ENCODE peak calls at places on chromosomes 11 and 22, in six cellular contexts. One of them, this sample, is unnamed.

GRCh38 chr11:27315816-27316215 is 47.2 kb downstream of the CCDC34 start:
- DNase-seq in T-helper 1 cell: no peak
- DNase-seq in naive thymus-derived CD4-positive, alpha-beta T cell: no peak
- DNase-seq in stimulated activated CD8-positive, alpha-beta memory T cell treated with anti-CD3 and anti-CD28 coated beads, Interleukin-7, amount 100 ng/mL, for 24 hours: no peak
- DNase-seq in activated CD8-positive, alpha-beta memory T cell treated with anti-CD3 and anti-CD28 coated beads, Interleukin-2, amount 10 ng/mL, durations not matched to agents 7 days and 5 days: no peak
- DNase-seq in AG08395: no peak
- DNase-seq in this sample: no peak

GRCh38 chr11:64638829-64639228 is 47.8 kb downstream of the SLC22A12 start:
- DNase-seq in T-helper 1 cell: no peak
- DNase-seq in AG08395: no peak
- DNase-seq in activated CD8-positive, alpha-beta memory T cell treated with anti-CD3 and anti-CD28 coated beads, Interleukin-2, amount 10 ng/mL, durations not matched to agents 7 days and 5 days: no peak
- DNase-seq in naive thymus-derived CD4-positive, alpha-beta T cell: no peak
- DNase-seq in stimulated activated CD8-positive, alpha-beta memory T cell treated with anti-CD3 and anti-CD28 coated beads, Interleukin-7, amount 100 ng/mL, for 24 hours: no peak
- DNase-seq in this sample: no peak

GRCh38 chr11:64436025-64436424 is 77.1 kb downstream of the RPS6KA4 start:
- DNase-seq in AG08395: no peak
- DNase-seq in stimulated activated CD8-positive, alpha-beta memory T cell treated with anti-CD3 and anti-CD28 coated beads, Interleukin-7, amount 100 ng/mL, for 24 hours: no peak
- DNase-seq in T-helper 1 cell: no peak
- DNase-seq in naive thymus-derived CD4-positive, alpha-beta T cell: no peak
- DNase-seq in activated CD8-positive, alpha-beta memory T cell treated with anti-CD3 and anti-CD28 coated beads, Interleukin-2, amount 10 ng/mL, durations not matched to agents 7 days and 5 days: no peak
- DNase-seq in this sample: no peak

GRCh38 chr11:2933376-2934056 is 4.3 kb upstream of the PHLDA2 start:
- DNase-seq in activated CD8-positive, alpha-beta memory T cell treated with anti-CD3 and anti-CD28 coated beads, Interleukin-2, amount 10 ng/mL, durations not matched to agents 7 days and 5 days: peak; percentile 83
- DNase-seq in AG08395: peak; percentile 91
- DNase-seq in naive thymus-derived CD4-positive, alpha-beta T cell: no peak
- DNase-seq in stimulated activated CD8-positive, alpha-beta memory T cell treated with anti-CD3 and anti-CD28 coated beads, Interleukin-7, amount 100 ng/mL, for 24 hours: no peak
- DNase-seq in T-helper 1 cell: peak; percentile 33
- DNase-seq in this sample: peak; percentile 75

GRCh38 chr22:50074056-50074455 is 11.2 kb downstream of the MLC1 start:
- DNase-seq in activated CD8-positive, alpha-beta memory T cell treated with anti-CD3 and anti-CD28 coated beads, Interleukin-2, amount 10 ng/mL, durations not matched to agents 7 days and 5 days: no peak
- DNase-seq in naive thymus-derived CD4-positive, alpha-beta T cell: no peak
- DNase-seq in stimulated activated CD8-positive, alpha-beta memory T cell treated with anti-CD3 and anti-CD28 coated beads, Interleukin-7, amount 100 ng/mL, for 24 hours: no peak
- DNase-seq in AG08395: no peak
- DNase-seq in T-helper 1 cell: no peak
- DNase-seq in this sample: no peak

GRCh38 chr11:8040921-8041285 is 40.1 kb upstream of the TUB start:
- DNase-seq in naive thymus-derived CD4-positive, alpha-beta T cell: no peak
- DNase-seq in activated CD8-positive, alpha-beta memory T cell treated with anti-CD3 and anti-CD28 coated beads, Interleukin-2, amount 10 ng/mL, durations not matched to agents 7 days and 5 days: peak; percentile 22
- DNase-seq in stimulated activated CD8-positive, alpha-beta memory T cell treated with anti-CD3 and anti-CD28 coated beads, Interleukin-7, amount 100 ng/mL, for 24 hours: no peak
- DNase-seq in AG08395: no peak
- DNase-seq in T-helper 1 cell: no peak
- DNase-seq in this sample: no peak

GRCh38 chr22:46934746-46935491 is 172.5 kb downstream of the TBC1D22A start:
- DNase-seq in AG08395: peak; percentile 88
- DNase-seq in activated CD8-positive, alpha-beta memory T cell treated with anti-CD3 and anti-CD28 coated beads, Interleukin-2, amount 10 ng/mL, durations not matched to agents 7 days and 5 days: peak; percentile 75
- DNase-seq in naive thymus-derived CD4-positive, alpha-beta T cell: no peak
- DNase-seq in T-helper 1 cell: no peak
- DNase-seq in stimulated activated CD8-positive, alpha-beta memory T cell treated with anti-CD3 and anti-CD28 coated beads, Interleukin-7, amount 100 ng/mL, for 24 hours: no peak
- DNase-seq in this sample: peak; percentile 94

GRCh38 chr22:29259253-29259899 is 8.4 kb downstream of the RHBDD3 start:
- DNase-seq in T-helper 1 cell: no peak
- DNase-seq in activated CD8-positive, alpha-beta memory T cell treated with anti-CD3 and anti-CD28 coated beads, Interleukin-2, amount 10 ng/mL, durations not matched to agents 7 days and 5 days: no peak
- DNase-seq in stimulated activated CD8-positive, alpha-beta memory T cell treated with anti-CD3 and anti-CD28 coated beads, Interleukin-7, amount 100 ng/mL, for 24 hours: no peak
- DNase-seq in naive thymus-derived CD4-positive, alpha-beta T cell: no peak
- DNase-seq in AG08395: no peak
- DNase-seq in this sample: no peak

GRCh38 chr11:35373284-35373933 is 45.9 kb downstream of the SLC1A2 start:
- DNase-seq in stimulated activated CD8-positive, alpha-beta memory T cell treated with anti-CD3 and anti-CD28 coated beads, Interleukin-7, amount 100 ng/mL, for 24 hours: no peak
- DNase-seq in naive thymus-derived CD4-positive, alpha-beta T cell: no peak
- DNase-seq in T-helper 1 cell: no peak
- DNase-seq in activated CD8-positive, alpha-beta memory T cell treated with anti-CD3 and anti-CD28 coated beads, Interleukin-2, amount 10 ng/mL, durations not matched to agents 7 days and 5 days: no peak
- DNase-seq in AG08395: no peak
- DNase-seq in this sample: no peak

GRCh38 chr22:44143117-44143495 is 37.6 kb upstream of the PARVG start:
- DNase-seq in AG08395: no peak
- DNase-seq in naive thymus-derived CD4-positive, alpha-beta T cell: no peak
- DNase-seq in activated CD8-positive, alpha-beta memory T cell treated with anti-CD3 and anti-CD28 coated beads, Interleukin-2, amount 10 ng/mL, durations not matched to agents 7 days and 5 days: no peak
- DNase-seq in stimulated activated CD8-positive, alpha-beta memory T cell treated with anti-CD3 and anti-CD28 coated beads, Interleukin-7, amount 100 ng/mL, for 24 hours: no peak
- DNase-seq in T-helper 1 cell: no peak
- DNase-seq in this sample: no peak

GRCh38 chr11:72721689-72722049 is 30.5 kb downstream of the ARAP1 start:
- DNase-seq in AG08395: no peak
- DNase-seq in naive thymus-derived CD4-positive, alpha-beta T cell: no peak
- DNase-seq in stimulated activated CD8-positive, alpha-beta memory T cell treated with anti-CD3 and anti-CD28 coated beads, Interleukin-7, amount 100 ng/mL, for 24 hours: peak; percentile 12
- DNase-seq in T-helper 1 cell: peak; percentile 27
- DNase-seq in activated CD8-positive, alpha-beta memory T cell treated with anti-CD3 and anti-CD28 coated beads, Interleukin-2, amount 10 ng/mL, durations not matched to agents 7 days and 5 days: peak; percentile 68
- DNase-seq in this sample: no peak

GRCh38 chr11:19419813-19420212 is 179.1 kb upstream of the E2F8 start:
- DNase-seq in activated CD8-positive, alpha-beta memory T cell treated with anti-CD3 and anti-CD28 coated beads, Interleukin-2, amount 10 ng/mL, durations not matched to agents 7 days and 5 days: no peak
- DNase-seq in AG08395: no peak
- DNase-seq in stimulated activated CD8-positive, alpha-beta memory T cell treated with anti-CD3 and anti-CD28 coated beads, Interleukin-7, amount 100 ng/mL, for 24 hours: no peak
- DNase-seq in naive thymus-derived CD4-positive, alpha-beta T cell: no peak
- DNase-seq in T-helper 1 cell: no peak
- DNase-seq in this sample: no peak

GRCh38 chr11:117833401-117833891 is 8.9 kb upstream of the FXYD2 start:
- DNase-seq in stimulated activated CD8-positive, alpha-beta memory T cell treated with anti-CD3 and anti-CD28 coated beads, Interleukin-7, amount 100 ng/mL, for 24 hours: no peak
- DNase-seq in naive thymus-derived CD4-positive, alpha-beta T cell: no peak
- DNase-seq in activated CD8-positive, alpha-beta memory T cell treated with anti-CD3 and anti-CD28 coated beads, Interleukin-2, amount 10 ng/mL, durations not matched to agents 7 days and 5 days: no peak
- DNase-seq in AG08395: no peak
- DNase-seq in T-helper 1 cell: no peak
- DNase-seq in this sample: no peak

GRCh38 chr11:14972581-14973490 is 685 bp upstream of the CALCA start:
- DNase-seq in T-helper 1 cell: no peak
- DNase-seq in naive thymus-derived CD4-positive, alpha-beta T cell: no peak
- DNase-seq in AG08395: no peak
- DNase-seq in stimulated activated CD8-positive, alpha-beta memory T cell treated with anti-CD3 and anti-CD28 coated beads, Interleukin-7, amount 100 ng/mL, for 24 hours: no peak
- DNase-seq in activated CD8-positive, alpha-beta memory T cell treated with anti-CD3 and anti-CD28 coated beads, Interleukin-2, amount 10 ng/mL, durations not matched to agents 7 days and 5 days: no peak
- DNase-seq in this sample: no peak

GRCh38 chr22:37014835-37015586 is 4.2 kb downstream of the TST start:
- DNase-seq in AG08395: no peak
- DNase-seq in T-helper 1 cell: no peak
- DNase-seq in stimulated activated CD8-positive, alpha-beta memory T cell treated with anti-CD3 and anti-CD28 coated beads, Interleukin-7, amount 100 ng/mL, for 24 hours: no peak
- DNase-seq in naive thymus-derived CD4-positive, alpha-beta T cell: no peak
- DNase-seq in activated CD8-positive, alpha-beta memory T cell treated with anti-CD3 and anti-CD28 coated beads, Interleukin-2, amount 10 ng/mL, durations not matched to agents 7 days and 5 days: no peak
- DNase-seq in this sample: no peak

GRCh38 chr22:41223535-41223934 is 17.2 kb downstream of the CHADL start:
- DNase-seq in stimulated activated CD8-positive, alpha-beta memory T cell treated with anti-CD3 and anti-CD28 coated beads, Interleukin-7, amount 100 ng/mL, for 24 hours: no peak
- DNase-seq in AG08395: no peak
- DNase-seq in activated CD8-positive, alpha-beta memory T cell treated with anti-CD3 and anti-CD28 coated beads, Interleukin-2, amount 10 ng/mL, durations not matched to agents 7 days and 5 days: no peak
- DNase-seq in T-helper 1 cell: no peak
- DNase-seq in naive thymus-derived CD4-positive, alpha-beta T cell: no peak
- DNase-seq in this sample: no peak

GRCh38 chr11:118889796-118890195 is 6.1 kb downstream of the CXCR5 start:
- DNase-seq in AG08395: peak; percentile 89
- DNase-seq in activated CD8-positive, alpha-beta memory T cell treated with anti-CD3 and anti-CD28 coated beads, Interleukin-2, amount 10 ng/mL, durations not matched to agents 7 days and 5 days: no peak
- DNase-seq in stimulated activated CD8-positive, alpha-beta memory T cell treated with anti-CD3 and anti-CD28 coated beads, Interleukin-7, amount 100 ng/mL, for 24 hours: no peak
- DNase-seq in naive thymus-derived CD4-positive, alpha-beta T cell: no peak
- DNase-seq in T-helper 1 cell: no peak
- DNase-seq in this sample: no peak

GRCh38 chr22:38844661-38845367 is 986 bp upstream of the NPTXR start:
- DNase-seq in AG08395: peak; percentile 20
- DNase-seq in stimulated activated CD8-positive, alpha-beta memory T cell treated with anti-CD3 and anti-CD28 coated beads, Interleukin-7, amount 100 ng/mL, for 24 hours: no peak
- DNase-seq in naive thymus-derived CD4-positive, alpha-beta T cell: no peak
- DNase-seq in T-helper 1 cell: no peak
- DNase-seq in activated CD8-positive, alpha-beta memory T cell treated with anti-CD3 and anti-CD28 coated beads, Interleukin-2, amount 10 ng/mL, durations not matched to agents 7 days and 5 days: no peak
- DNase-seq in this sample: no peak

GRCh38 chr11:92475824-92476223 is 251.2 kb downstream of the FAT3 start:
- DNase-seq in activated CD8-positive, alpha-beta memory T cell treated with anti-CD3 and anti-CD28 coated beads, Interleukin-2, amount 10 ng/mL, durations not matched to agents 7 days and 5 days: no peak
- DNase-seq in stimulated activated CD8-positive, alpha-beta memory T cell treated with anti-CD3 and anti-CD28 coated beads, Interleukin-7, amount 100 ng/mL, for 24 hours: no peak
- DNase-seq in T-helper 1 cell: no peak
- DNase-seq in naive thymus-derived CD4-positive, alpha-beta T cell: no peak
- DNase-seq in AG08395: no peak
- DNase-seq in this sample: no peak

GRCh38 chr22:23128269-23129108 is 13.3 kb downstream of the RSPH14 start:
- DNase-seq in naive thymus-derived CD4-positive, alpha-beta T cell: peak; percentile 65
- DNase-seq in stimulated activated CD8-positive, alpha-beta memory T cell treated with anti-CD3 and anti-CD28 coated beads, Interleukin-7, amount 100 ng/mL, for 24 hours: peak; percentile 60
- DNase-seq in activated CD8-positive, alpha-beta memory T cell treated with anti-CD3 and anti-CD28 coated beads, Interleukin-2, amount 10 ng/mL, durations not matched to agents 7 days and 5 days: peak; percentile 76
- DNase-seq in T-helper 1 cell: peak; percentile 54
- DNase-seq in AG08395: peak; percentile 90
- DNase-seq in this sample: no peak

GRCh38 chr22:33380789-33381530 is 322.8 kb upstream of the SYN3 start:
- DNase-seq in stimulated activated CD8-positive, alpha-beta memory T cell treated with anti-CD3 and anti-CD28 coated beads, Interleukin-7, amount 100 ng/mL, for 24 hours: no peak
- DNase-seq in activated CD8-positive, alpha-beta memory T cell treated with anti-CD3 and anti-CD28 coated beads, Interleukin-2, amount 10 ng/mL, durations not matched to agents 7 days and 5 days: no peak
- DNase-seq in T-helper 1 cell: no peak
- DNase-seq in naive thymus-derived CD4-positive, alpha-beta T cell: no peak
- DNase-seq in AG08395: peak; percentile 92
- DNase-seq in this sample: peak; percentile 0

GRCh38 chr11:44619931-44620725 is 54.7 kb downstream of the CD82 start:
- DNase-seq in AG08395: no peak
- DNase-seq in naive thymus-derived CD4-positive, alpha-beta T cell: no peak
- DNase-seq in stimulated activated CD8-positive, alpha-beta memory T cell treated with anti-CD3 and anti-CD28 coated beads, Interleukin-7, amount 100 ng/mL, for 24 hours: no peak
- DNase-seq in T-helper 1 cell: no peak
- DNase-seq in activated CD8-positive, alpha-beta memory T cell treated with anti-CD3 and anti-CD28 coated beads, Interleukin-2, amount 10 ng/mL, durations not matched to agents 7 days and 5 days: peak; percentile 29
- DNase-seq in this sample: no peak

GRCh38 chr22:22744412-22745224 is 100.2 kb downstream of the GGTLC2 start:
- DNase-seq in T-helper 1 cell: no peak
- DNase-seq in AG08395: no peak
- DNase-seq in stimulated activated CD8-positive, alpha-beta memory T cell treated with anti-CD3 and anti-CD28 coated beads, Interleukin-7, amount 100 ng/mL, for 24 hours: no peak
- DNase-seq in naive thymus-derived CD4-positive, alpha-beta T cell: no peak
- DNase-seq in activated CD8-positive, alpha-beta memory T cell treated with anti-CD3 and anti-CD28 coated beads, Interleukin-2, amount 10 ng/mL, durations not matched to agents 7 days and 5 days: no peak
- DNase-seq in this sample: no peak

GRCh38 chr11:72240461-72241289 is 3.3 kb downstream of the PHOX2A start:
- DNase-seq in naive thymus-derived CD4-positive, alpha-beta T cell: no peak
- DNase-seq in activated CD8-positive, alpha-beta memory T cell treated with anti-CD3 and anti-CD28 coated beads, Interleukin-2, amount 10 ng/mL, durations not matched to agents 7 days and 5 days: no peak
- DNase-seq in AG08395: peak; percentile 21
- DNase-seq in stimulated activated CD8-positive, alpha-beta memory T cell treated with anti-CD3 and anti-CD28 coated beads, Interleukin-7, amount 100 ng/mL, for 24 hours: no peak
- DNase-seq in T-helper 1 cell: no peak
- DNase-seq in this sample: no peak

GRCh38 chr11:112410325-112410724 is 149.7 kb upstream of the PLET1 start:
- DNase-seq in activated CD8-positive, alpha-beta memory T cell treated with anti-CD3 and anti-CD28 coated beads, Interleukin-2, amount 10 ng/mL, durations not matched to agents 7 days and 5 days: no peak
- DNase-seq in AG08395: no peak
- DNase-seq in naive thymus-derived CD4-positive, alpha-beta T cell: no peak
- DNase-seq in T-helper 1 cell: no peak
- DNase-seq in stimulated activated CD8-positive, alpha-beta memory T cell treated with anti-CD3 and anti-CD28 coated beads, Interleukin-7, amount 100 ng/mL, for 24 hours: no peak
- DNase-seq in this sample: no peak

GRCh38 chr11:40188848-40189247 is 1270.6 kb downstream of the LRRC4C start:
- DNase-seq in stimulated activated CD8-positive, alpha-beta memory T cell treated with anti-CD3 and anti-CD28 coated beads, Interleukin-7, amount 100 ng/mL, for 24 hours: no peak
- DNase-seq in AG08395: no peak
- DNase-seq in naive thymus-derived CD4-positive, alpha-beta T cell: no peak
- DNase-seq in T-helper 1 cell: no peak
- DNase-seq in activated CD8-positive, alpha-beta memory T cell treated with anti-CD3 and anti-CD28 coated beads, Interleukin-2, amount 10 ng/mL, durations not matched to agents 7 days and 5 days: no peak
- DNase-seq in this sample: no peak

GRCh38 chr11:64048042-64048854 is 12.5 kb downstream of the FLRT1 start:
- DNase-seq in naive thymus-derived CD4-positive, alpha-beta T cell: no peak
- DNase-seq in activated CD8-positive, alpha-beta memory T cell treated with anti-CD3 and anti-CD28 coated beads, Interleukin-2, amount 10 ng/mL, durations not matched to agents 7 days and 5 days: no peak
- DNase-seq in T-helper 1 cell: no peak
- DNase-seq in stimulated activated CD8-positive, alpha-beta memory T cell treated with anti-CD3 and anti-CD28 coated beads, Interleukin-7, amount 100 ng/mL, for 24 hours: no peak
- DNase-seq in AG08395: no peak
- DNase-seq in this sample: no peak

GRCh38 chr11:97361812-97362378 is 972.1 kb downstream of the JRKL start:
- DNase-seq in AG08395: no peak
- DNase-seq in T-helper 1 cell: no peak
- DNase-seq in naive thymus-derived CD4-positive, alpha-beta T cell: no peak
- DNase-seq in stimulated activated CD8-positive, alpha-beta memory T cell treated with anti-CD3 and anti-CD28 coated beads, Interleukin-7, amount 100 ng/mL, for 24 hours: no peak
- DNase-seq in activated CD8-positive, alpha-beta memory T cell treated with anti-CD3 and anti-CD28 coated beads, Interleukin-2, amount 10 ng/mL, durations not matched to agents 7 days and 5 days: no peak
- DNase-seq in this sample: peak; percentile 59